ENCODE peak calls at places on chromosomes 7 and 10, in seven cellular contexts. One of them, this sample, is unnamed.

GRCh38 chr10:106540606-106541005 is 623.9 kb downstream of the SORCS1 start:
- DNase-seq in ureter: no peak
- DNase-seq in tibial nerve: no peak
- DNase-seq in activated effector memory CD4-positive, alpha-beta T cell treated with Interleukin-2 at 50 U/mL for 16 hours: no peak
- DNase-seq in T-helper 17 cell: no peak
- DNase-seq in GM12865: no peak
- DNase-seq in NCI-H1417: no peak
- DNase-seq in this sample: no peak

GRCh38 chr7:47085491-47086275 is 496.2 kb downstream of the TNS3 start:
- DNase-seq in ureter: no peak
- DNase-seq in tibial nerve: no peak
- DNase-seq in activated effector memory CD4-positive, alpha-beta T cell treated with Interleukin-2 at 50 U/mL for 16 hours: no peak
- DNase-seq in T-helper 17 cell: no peak
- DNase-seq in GM12865: no peak
- DNase-seq in NCI-H1417: no peak
- DNase-seq in this sample: no peak

GRCh38 chr10:117135026-117135372 is 3.1 kb downstream of the VAX1 start:
- DNase-seq in ureter: no peak
- DNase-seq in tibial nerve: no peak
- DNase-seq in activated effector memory CD4-positive, alpha-beta T cell treated with Interleukin-2 at 50 U/mL for 16 hours: no peak
- DNase-seq in T-helper 17 cell: no peak
- DNase-seq in GM12865: no peak
- DNase-seq in NCI-H1417: no peak
- DNase-seq in this sample: no peak

GRCh38 chr7:28990200-28990960 is 32.2 kb upstream of the TRIL start:
- DNase-seq in ureter: no peak
- DNase-seq in tibial nerve: peak; percentile 52
- DNase-seq in activated effector memory CD4-positive, alpha-beta T cell treated with Interleukin-2 at 50 U/mL for 16 hours: no peak
- DNase-seq in T-helper 17 cell: no peak
- DNase-seq in GM12865: no peak
- DNase-seq in NCI-H1417: no peak
- DNase-seq in this sample: no peak

GRCh38 chr10:44725404-44725803 is 185.7 kb upstream of the TMEM72 start:
- DNase-seq in ureter: no peak
- DNase-seq in tibial nerve: no peak
- DNase-seq in activated effector memory CD4-positive, alpha-beta T cell treated with Interleukin-2 at 50 U/mL for 16 hours: no peak
- DNase-seq in T-helper 17 cell: no peak
- DNase-seq in GM12865: no peak
- DNase-seq in NCI-H1417: no peak
- DNase-seq in this sample: no peak

GRCh38 chr7:25722856-25723255 is 429.1 kb upstream of the NFE2L3 start:
- DNase-seq in ureter: no peak
- DNase-seq in tibial nerve: no peak
- DNase-seq in activated effector memory CD4-positive, alpha-beta T cell treated with Interleukin-2 at 50 U/mL for 16 hours: no peak
- DNase-seq in T-helper 17 cell: no peak
- DNase-seq in GM12865: no peak
- DNase-seq in NCI-H1417: no peak
- DNase-seq in this sample: no peak

GRCh38 chr10:100993986-100994708 is 5.5 kb upstream of the LZTS2 start:
- DNase-seq in ureter: no peak
- DNase-seq in tibial nerve: no peak
- DNase-seq in activated effector memory CD4-positive, alpha-beta T cell treated with Interleukin-2 at 50 U/mL for 16 hours: no peak
- DNase-seq in T-helper 17 cell: no peak
- DNase-seq in GM12865: no peak
- DNase-seq in NCI-H1417: no peak
- DNase-seq in this sample: no peak

GRCh38 chr7:77693830-77694583 is 2.3 kb upstream of the RSBN1L start:
- DNase-seq in ureter: no peak
- DNase-seq in tibial nerve: no peak
- DNase-seq in activated effector memory CD4-positive, alpha-beta T cell treated with Interleukin-2 at 50 U/mL for 16 hours: no peak
- DNase-seq in T-helper 17 cell: no peak
- DNase-seq in GM12865: no peak
- DNase-seq in NCI-H1417: no peak
- DNase-seq in this sample: no peak

GRCh38 chr7:51366930-51367613 is 50.5 kb upstream of the COBL start:
- DNase-seq in ureter: peak; percentile 47
- DNase-seq in tibial nerve: no peak
- DNase-seq in activated effector memory CD4-positive, alpha-beta T cell treated with Interleukin-2 at 50 U/mL for 16 hours: no peak
- DNase-seq in T-helper 17 cell: no peak
- DNase-seq in GM12865: peak; percentile 36
- DNase-seq in NCI-H1417: peak; percentile 18
- DNase-seq in this sample: no peak

GRCh38 chr10:34655286-34656170 is 159.6 kb downstream of the PARD3 start:
- DNase-seq in ureter: peak; percentile 59
- DNase-seq in tibial nerve: peak; percentile 74
- DNase-seq in activated effector memory CD4-positive, alpha-beta T cell treated with Interleukin-2 at 50 U/mL for 16 hours: no peak
- DNase-seq in T-helper 17 cell: no peak
- DNase-seq in GM12865: peak; percentile 66
- DNase-seq in NCI-H1417: peak; percentile 54
- DNase-seq in this sample: no peak

GRCh38 chr10:78600740-78601139 is 468.0 kb upstream of the ZMIZ1 start:
- DNase-seq in ureter: peak; percentile 7
- DNase-seq in tibial nerve: peak; percentile 14
- DNase-seq in activated effector memory CD4-positive, alpha-beta T cell treated with Interleukin-2 at 50 U/mL for 16 hours: no peak
- DNase-seq in T-helper 17 cell: no peak
- DNase-seq in GM12865: no peak
- DNase-seq in NCI-H1417: no peak
- DNase-seq in this sample: peak; percentile 17

GRCh38 chr7:42831051-42831952 is 80.6 kb downstream of the C7orf25 start:
- DNase-seq in ureter: peak; percentile 60
- DNase-seq in tibial nerve: peak; percentile 61
- DNase-seq in activated effector memory CD4-positive, alpha-beta T cell treated with Interleukin-2 at 50 U/mL for 16 hours: no peak
- DNase-seq in T-helper 17 cell: no peak
- DNase-seq in GM12865: peak; percentile 4
- DNase-seq in NCI-H1417: no peak
- DNase-seq in this sample: no peak

GRCh38 chr10:132983250-132984007 is 41.1 kb upstream of the CFAP46 start:
- DNase-seq in ureter: no peak
- DNase-seq in tibial nerve: no peak
- DNase-seq in activated effector memory CD4-positive, alpha-beta T cell treated with Interleukin-2 at 50 U/mL for 16 hours: no peak
- DNase-seq in T-helper 17 cell: no peak
- DNase-seq in GM12865: no peak
- DNase-seq in NCI-H1417: no peak
- DNase-seq in this sample: no peak

GRCh38 chr7:85104432-85105205 is 82.2 kb downstream of the SEMA3D start:
- DNase-seq in ureter: no peak
- DNase-seq in tibial nerve: no peak
- DNase-seq in activated effector memory CD4-positive, alpha-beta T cell treated with Interleukin-2 at 50 U/mL for 16 hours: no peak
- DNase-seq in T-helper 17 cell: no peak
- DNase-seq in GM12865: no peak
- DNase-seq in NCI-H1417: no peak
- DNase-seq in this sample: no peak

GRCh38 chr10:34978080-34978479 is 112.1 kb downstream of the CUL2 start:
- DNase-seq in ureter: no peak
- DNase-seq in tibial nerve: no peak
- DNase-seq in activated effector memory CD4-positive, alpha-beta T cell treated with Interleukin-2 at 50 U/mL for 16 hours: no peak
- DNase-seq in T-helper 17 cell: no peak
- DNase-seq in GM12865: no peak
- DNase-seq in NCI-H1417: no peak
- DNase-seq in this sample: no peak

GRCh38 chr10:6320320-6321010 is 117.7 kb downstream of the PFKFB3 start:
- DNase-seq in ureter: no peak
- DNase-seq in tibial nerve: no peak
- DNase-seq in activated effector memory CD4-positive, alpha-beta T cell treated with Interleukin-2 at 50 U/mL for 16 hours: no peak
- DNase-seq in T-helper 17 cell: no peak
- DNase-seq in GM12865: peak; percentile 67
- DNase-seq in NCI-H1417: no peak
- DNase-seq in this sample: no peak

GRCh38 chr10:132107211-132107946 is 41.6 kb downstream of the JAKMIP3 start:
- DNase-seq in ureter: peak; percentile 32
- DNase-seq in tibial nerve: no peak
- DNase-seq in activated effector memory CD4-positive, alpha-beta T cell treated with Interleukin-2 at 50 U/mL for 16 hours: no peak
- DNase-seq in T-helper 17 cell: no peak
- DNase-seq in GM12865: no peak
- DNase-seq in NCI-H1417: peak; percentile 18
- DNase-seq in this sample: peak; percentile 68

GRCh38 chr10:47384148-47384921 is at the start of gene ZNF488:
- DNase-seq in ureter: peak; percentile 81
- DNase-seq in tibial nerve: peak; percentile 63
- DNase-seq in activated effector memory CD4-positive, alpha-beta T cell treated with Interleukin-2 at 50 U/mL for 16 hours: peak; percentile 65
- DNase-seq in T-helper 17 cell: peak; percentile 43
- DNase-seq in GM12865: peak; percentile 63
- DNase-seq in NCI-H1417: peak; percentile 85
- DNase-seq in this sample: peak; percentile 84

GRCh38 chr10:7405637-7406036 is 5.2 kb downstream of the SFMBT2 start:
- DNase-seq in ureter: no peak
- DNase-seq in tibial nerve: no peak
- DNase-seq in activated effector memory CD4-positive, alpha-beta T cell treated with Interleukin-2 at 50 U/mL for 16 hours: no peak
- DNase-seq in T-helper 17 cell: no peak
- DNase-seq in GM12865: no peak
- DNase-seq in NCI-H1417: no peak
- DNase-seq in this sample: no peak

GRCh38 chr7:22647451-22648257 is 79.3 kb upstream of the IL6 start:
- DNase-seq in ureter: no peak
- DNase-seq in tibial nerve: no peak
- DNase-seq in activated effector memory CD4-positive, alpha-beta T cell treated with Interleukin-2 at 50 U/mL for 16 hours: no peak
- DNase-seq in T-helper 17 cell: no peak
- DNase-seq in GM12865: no peak
- DNase-seq in NCI-H1417: no peak
- DNase-seq in this sample: no peak

GRCh38 chr7:25456467-25457171 is 228.3 kb upstream of the NPVF start:
- DNase-seq in ureter: peak; percentile 61
- DNase-seq in tibial nerve: peak; percentile 70
- DNase-seq in activated effector memory CD4-positive, alpha-beta T cell treated with Interleukin-2 at 50 U/mL for 16 hours: no peak
- DNase-seq in T-helper 17 cell: no peak
- DNase-seq in GM12865: no peak
- DNase-seq in NCI-H1417: peak; percentile 18
- DNase-seq in this sample: no peak

GRCh38 chr7:54811016-54811924 is 52.3 kb upstream of the SEC61G start:
- DNase-seq in ureter: no peak
- DNase-seq in tibial nerve: no peak
- DNase-seq in activated effector memory CD4-positive, alpha-beta T cell treated with Interleukin-2 at 50 U/mL for 16 hours: no peak
- DNase-seq in T-helper 17 cell: no peak
- DNase-seq in GM12865: peak; percentile 21
- DNase-seq in NCI-H1417: no peak
- DNase-seq in this sample: no peak

GRCh38 chr10:92848037-92848440 is 281 bp upstream of the EXOC6 start:
- DNase-seq in ureter: no peak
- DNase-seq in tibial nerve: no peak
- DNase-seq in activated effector memory CD4-positive, alpha-beta T cell treated with Interleukin-2 at 50 U/mL for 16 hours: no peak
- DNase-seq in T-helper 17 cell: no peak
- DNase-seq in GM12865: no peak
- DNase-seq in NCI-H1417: peak; percentile 82
- DNase-seq in this sample: no peak

GRCh38 chr7:148264933-148265557 is 325.5 kb upstream of the C7orf33 start:
- DNase-seq in ureter: no peak
- DNase-seq in tibial nerve: no peak
- DNase-seq in activated effector memory CD4-positive, alpha-beta T cell treated with Interleukin-2 at 50 U/mL for 16 hours: no peak
- DNase-seq in T-helper 17 cell: no peak
- DNase-seq in GM12865: peak; percentile 53
- DNase-seq in NCI-H1417: peak; percentile 54
- DNase-seq in this sample: no peak

GRCh38 chr7:112116894-112117293 is 89.3 kb downstream of the DOCK4 start:
- DNase-seq in ureter: no peak
- DNase-seq in tibial nerve: no peak
- DNase-seq in activated effector memory CD4-positive, alpha-beta T cell treated with Interleukin-2 at 50 U/mL for 16 hours: no peak
- DNase-seq in T-helper 17 cell: no peak
- DNase-seq in GM12865: no peak
- DNase-seq in NCI-H1417: peak; percentile 42
- DNase-seq in this sample: no peak

GRCh38 chr10:63247771-63248170 is 114.6 kb downstream of the NRBF2 start:
- DNase-seq in ureter: no peak
- DNase-seq in tibial nerve: no peak
- DNase-seq in activated effector memory CD4-positive, alpha-beta T cell treated with Interleukin-2 at 50 U/mL for 16 hours: no peak
- DNase-seq in T-helper 17 cell: no peak
- DNase-seq in GM12865: no peak
- DNase-seq in NCI-H1417: no peak
- DNase-seq in this sample: no peak